ENCODE peak calls at places on chromosomes 16 and 17, in seven cellular contexts. U, C, Z, M, N, K and I are unnamed samples. For H3K27me3, the result is how much of the 10 kb centered on the place peaks cover.

GRCh38 chr16:471353-472198 is 46.1 kb downstream of the RAB11FIP3 start:
- DNase-seq in U (no peak), C (no peak), Z (no peak), M (peak), N (no peak), K (no peak), I (no peak)

GRCh38 chr17:43372273-43372911 is 26.4 kb upstream of the ARL4D start:
- DNase-seq in U (no peak), C (peak), Z (no peak), M (no peak), N (no peak), K (no peak), I (peak)

GRCh38 chr17:32323784-32324590 is 18.0 kb downstream of the C17orf75 start:
- DNase-seq in U (no peak), C (no peak), Z (peak), M (no peak), N (peak), K (no peak), I (no peak)

GRCh38 chr17:59753522-59754467 is 46.3 kb downstream of the VMP1 start:
- DNase-seq in U (no peak), C (no peak), Z (peak), M (no peak), N (no peak), K (peak), I (no peak)

GRCh38 chr16:25707982-25708583 is 16.3 kb downstream of the HS3ST4 start:
- DNase-seq in U (no peak), C (no peak), Z (no peak), M (no peak), N (no peak), K (no peak), I (no peak)

GRCh38 chr16:48435319-48435682 is 50.1 kb upstream of the SIAH1 start:
- DNase-seq in U (no peak), C (no peak), Z (no peak), M (no peak), N (no peak), K (no peak), I (no peak)

GRCh38 chr17:37067555-37068111 is 118.9 kb downstream of the AATF start:
- DNase-seq in U (no peak), C (no peak), Z (peak), M (peak), N (no peak), K (peak), I (peak)

GRCh38 chr16:86517652-86518258 is 7.4 kb downstream of the FOXF1 start:
- DNase-seq in U (peak), C (peak), Z (peak), M (peak), N (peak), K (no peak), I (peak)

GRCh38 chr17:72915631-72916081 is 176.8 kb downstream of the SLC39A11 start:
- DNase-seq in U (no peak), C (no peak), Z (no peak), M (no peak), N (no peak), K (no peak), I (no peak)

GRCh38 chr16:57938936-57939871 is 31.7 kb downstream of the CNGB1 start:
- DNase-seq in U (peak), C (peak), Z (peak), M (peak), N (peak), K (no peak), I (peak)

GRCh38 chr17:80023261-80024205 is 12.1 kb downstream of the TBC1D16 start:
- DNase-seq in U (no peak), C (peak), Z (no peak), M (no peak), N (peak), K (no peak), I (no peak)

GRCh38 chr16:13150181-13150885 is 248.9 kb downstream of the SHISA9 start:
- DNase-seq in U (no peak), C (no peak), Z (no peak), M (no peak), N (no peak), K (no peak), I (no peak)

GRCh38 chr16:88298882-88299745 is 83.6 kb upstream of the ZNF469 start:
- DNase-seq in U (no peak), C (no peak), Z (peak), M (peak), N (peak), K (no peak), I (no peak)

GRCh38 chr16:66408181-66409048 is 18.7 kb upstream of the BEAN1 start:
- DNase-seq in U (no peak), C (no peak), Z (peak), M (no peak), N (no peak), K (no peak), I (no peak)

GRCh38 chr16:88701541-88702363 is 4.5 kb downstream of the RNF166 start:
- DNase-seq in U (no peak), C (no peak), Z (no peak), M (no peak), N (no peak), K (no peak), I (no peak)

GRCh38 chr17:574061-574460 is 140.6 kb downstream of the VPS53 start:
- DNase-seq in U (no peak), C (no peak), Z (peak), M (no peak), N (no peak), K (no peak), I (no peak)

GRCh38 chr17:46948544-46948943 is 25.6 kb downstream of the GOSR2 start:
- DNase-seq in U (no peak), C (no peak), Z (no peak), M (no peak), N (no peak), K (no peak), I (no peak)

GRCh38 chr16:30867747-30868146 is 26.1 kb downstream of the BCL7C start:
- DNase-seq in U (no peak), C (no peak), Z (no peak), M (no peak), N (no peak), K (no peak), I (no peak)

GRCh38 chr17:31096106-31096436 is 1.3 kb downstream of the NF1 start:
- DNase-seq in U (no peak), C (no peak), Z (no peak), M (no peak), N (no peak), K (no peak), I (no peak)

GRCh38 chr16:49455991-49456745 is 82.6 kb downstream of the C16orf78 start:
- DNase-seq in U (peak), C (no peak), Z (no peak), M (peak), N (peak), K (no peak), I (peak)

GRCh38 chr16:73230651-73231050 is 182.7 kb upstream of the ZFHX3 start:
- DNase-seq in U (no peak), C (no peak), Z (no peak), M (no peak), N (no peak), K (no peak), I (no peak)

GRCh38 chr17:68328676-68329075 is 37.4 kb downstream of the ARSG start:
- DNase-seq in U (no peak), C (no peak), Z (no peak), M (no peak), N (no peak), K (no peak), I (no peak)

GRCh38 chr17:8209909-8210760 is at the start of gene AURKB:
- DNase-seq in U (peak), C (peak), Z (peak), M (peak), N (peak), K (peak), I (peak)

GRCh38 chr17:65514082-65514481 is 47.4 kb downstream of the AXIN2 start:
- DNase-seq in U (no peak), C (no peak), Z (no peak), M (no peak), N (no peak), K (no peak), I (peak)

GRCh38 chr16:74501484-74502479 is 80.5 kb upstream of the CLEC18B start:
- DNase-seq in U (no peak), C (no peak), Z (no peak), M (no peak), N (no peak), K (no peak), I (no peak)

GRCh38 chr17:42347198-42347597 is 41.0 kb downstream of the STAT3 start:
- DNase-seq in U (peak), C (peak), Z (peak), M (no peak), N (no peak), K (no peak), I (peak)

GRCh38 chr17:10177921-10178788 is 20.3 kb downstream of the GAS7 start:
- DNase-seq in U (no peak), C (no peak), Z (no peak), M (no peak), N (no peak), K (no peak), I (no peak)

GRCh38 chr17:27778193-27778592 is 22.1 kb downstream of the NOS2 start:
- DNase-seq in U (no peak), C (no peak), Z (no peak), M (no peak), N (no peak), K (no peak), I (no peak)

GRCh38 chr16:4517812-4518211 is 20.8 kb downstream of the CDIP1 start:
- DNase-seq in U (no peak), C (no peak), Z (peak), M (no peak), N (no peak), K (no peak), I (no peak)

GRCh38 chr16:85173077-85173980 is 61.1 kb upstream of the CIBAR2 start:
- DNase-seq in U (no peak), C (no peak), Z (peak), M (peak), N (no peak), K (no peak), I (no peak)

GRCh38 chr17:49942918-49943317 is 26.1 kb upstream of the DLX4 start:
- DNase-seq in U (no peak), C (no peak), Z (no peak), M (no peak), N (no peak), K (no peak), I (no peak)
- H3K27me3 ChIP-seq in U (under half), C (under half), Z (under half), M (under half), N (under half), K (under half), I (under half)

DNA sequence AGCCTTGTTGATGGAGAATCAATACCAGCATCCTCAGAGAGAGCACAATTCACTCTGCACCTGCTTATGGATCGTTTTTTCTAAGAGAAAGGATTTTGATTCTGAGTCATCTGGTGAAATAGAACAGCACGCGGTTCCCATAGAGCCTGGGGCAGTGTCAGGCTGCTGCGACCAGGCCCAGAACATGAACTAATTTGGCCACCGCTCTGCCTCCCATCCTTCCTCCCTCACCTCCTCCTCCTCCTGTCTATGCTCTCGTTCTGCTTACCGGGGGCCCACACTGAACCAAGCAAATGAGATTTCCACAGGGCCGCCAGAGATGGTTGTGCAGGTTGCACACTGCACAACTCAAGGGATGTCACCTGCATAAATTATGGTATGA is 25.2 kb upstream of the CACNG1 start:
- DNase-seq in U (no peak), C (no peak), Z (no peak), M (no peak), N (no peak), K (no peak), I (no peak)
- H3K27ac ChIP-seq in U (no peak), C (no peak), Z (no peak), M (no peak), N (no peak), K (no peak), I (no peak)

GRCh38 chr17:40320771-40321501 is 12.0 kb downstream of the RARA start:
- DNase-seq in U (peak), C (peak), Z (no peak), M (peak), N (peak), K (peak), I (peak)

GRCh38 chr17:40321502-40322416 is 12.8 kb downstream of the RARA start:
- DNase-seq in U (peak), C (peak), Z (no peak), M (peak), N (peak), K (peak), I (peak)

GRCh38 chr17:40318835-40319332 is 9.9 kb downstream of the RARA start:
- DNase-seq in U (peak), C (peak), Z (peak), M (no peak), N (no peak), K (no peak), I (no peak)

GRCh38 chr17:40317880-40318834 is 9.2 kb downstream of the RARA start:
- DNase-seq in U (peak), C (peak), Z (peak), M (peak), N (peak), K (peak), I (peak)

GRCh38 chr17:40319651-40320550 is 10.9 kb downstream of the RARA start:
- DNase-seq in U (peak), C (peak), Z (no peak), M (peak), N (no peak), K (no peak), I (peak)
- H3K4me3 ChIP-seq in U (peak), C (peak), Z (no peak), M (peak), N (no peak), K (peak), I (peak)

GRCh38 chr16:70680495-70681381 is 5.1 kb downstream of the MTSS2 start:
- DNase-seq in U (no peak), C (peak), Z (no peak), M (peak), N (peak), K (no peak), I (no peak)
- H3K27me3 ChIP-seq in U (under half), C (under half), Z (under half), M (under half), N (under half), K (under half), I (under half)

GRCh38 chr17:76437467-76438402 is 15.2 kb downstream of the UBE2O start:
- DNase-seq in U (no peak), C (no peak), Z (no peak), M (no peak), N (no peak), K (no peak), I (no peak)
- H3K27ac ChIP-seq in U (no peak), C (no peak), Z (no peak), M (no peak), N (no peak), K (no peak), I (no peak)

DNA sequence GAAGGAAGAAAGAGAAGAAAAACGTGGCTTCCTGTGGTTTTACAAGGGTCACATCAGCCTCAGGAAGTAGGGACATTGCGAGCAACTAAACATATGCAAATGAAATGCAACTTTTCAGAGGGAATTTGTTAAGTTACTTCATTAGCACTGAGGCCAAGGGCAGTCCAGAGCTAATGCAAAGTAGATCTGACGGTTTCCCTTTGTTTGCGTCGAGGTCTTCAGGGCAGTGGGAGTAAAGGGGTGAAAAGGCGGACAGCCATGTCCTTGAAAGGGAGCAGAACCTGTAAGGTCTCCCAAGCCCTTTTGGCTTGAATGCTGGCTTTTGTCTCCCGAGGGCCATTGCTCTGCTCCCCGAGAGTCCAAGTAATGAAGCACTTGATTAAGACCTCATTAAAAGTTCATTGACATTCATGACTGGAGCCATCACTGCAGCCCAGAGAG is 85.0 kb downstream of the PMP22 start:
- DNase-seq in U (no peak), C (no peak), Z (no peak), M (no peak), N (no peak), K (no peak), I (no peak)
- H3K4me3 ChIP-seq in U (no peak), C (no peak), Z (no peak), M (no peak), N (no peak), K (no peak), I (no peak)

GRCh38 chr17:50603340-50603739 is 31.3 kb upstream of the ABCC3 start:
- DNase-seq in U (no peak), C (no peak), Z (no peak), M (no peak), N (no peak), K (no peak), I (no peak)

GRCh38 chr17:50601789-50602375 is 32.8 kb upstream of the ABCC3 start:
- DNase-seq in U (no peak), C (no peak), Z (no peak), M (no peak), N (no peak), K (no peak), I (no peak)

GRCh38 chr17:50604470-50604869 is 30.2 kb upstream of the ABCC3 start:
- DNase-seq in U (peak), C (peak), Z (peak), M (peak), N (peak), K (no peak), I (no peak)

GRCh38 chr17:50605434-50605833 is 29.2 kb upstream of the ABCC3 start:
- DNase-seq in U (no peak), C (peak), Z (no peak), M (no peak), N (no peak), K (no peak), I (no peak)

DNA sequence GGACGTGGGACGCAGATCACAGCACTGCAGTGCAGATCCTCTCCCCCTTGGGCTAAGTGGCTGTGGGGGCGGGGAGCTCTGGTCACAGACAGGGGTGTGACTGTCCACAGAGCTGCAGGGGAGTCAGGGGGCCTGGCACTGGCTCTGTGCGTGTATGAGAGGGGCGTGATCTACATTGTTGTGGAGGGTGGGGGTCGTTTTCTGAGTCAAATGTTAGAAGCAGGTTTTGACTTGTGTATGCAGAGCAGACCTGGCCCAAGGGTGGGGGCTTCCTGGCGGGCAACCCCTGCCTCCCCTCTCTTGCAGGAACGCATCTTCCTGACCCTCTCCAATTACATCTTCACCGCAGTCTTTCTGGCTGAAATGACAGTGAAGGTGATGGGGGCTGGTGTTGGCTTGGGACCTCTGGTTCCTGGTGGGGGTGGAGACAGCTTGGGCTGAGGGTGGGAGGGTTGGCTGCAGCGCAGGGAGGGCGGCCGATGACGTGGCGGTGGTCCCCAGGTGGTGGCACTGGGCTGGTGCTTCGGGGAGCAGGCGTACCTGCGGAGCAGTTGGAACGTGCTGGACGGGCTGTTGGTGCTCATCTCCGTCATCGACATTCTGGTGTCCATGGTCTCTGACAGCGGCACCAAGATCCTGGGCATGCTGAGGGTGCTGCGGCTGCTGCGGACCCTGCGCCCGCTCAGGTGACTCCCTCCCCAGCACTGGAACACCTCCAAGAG is 32.0 kb upstream of the ABCC3 start:
- DNase-seq in U (no peak), C (no peak), Z (no peak), M (no peak), N (no peak), K (no peak), I (no peak)
- H3K27me3 ChIP-seq in U (under half), C (under half), Z (under half), M (under half), N (under half), K (under half), I (under half)

GRCh38 chr17:18254888-18255649 is 3.5 kb downstream of the FLII start:
- DNase-seq in U (no peak), C (no peak), Z (no peak), M (no peak), N (no peak), K (no peak), I (no peak)

GRCh38 chr17:18257268-18257681 is 1.3 kb downstream of the FLII start:
- DNase-seq in U (no peak), C (no peak), Z (no peak), M (no peak), N (no peak), K (no peak), I (no peak)

GRCh38 chr17:18256776-18257175 is 1.8 kb downstream of the FLII start:
- DNase-seq in U (no peak), C (no peak), Z (no peak), M (no peak), N (no peak), K (no peak), I (no peak)

GRCh38 chr17:18257747-18258355 is 687 bp downstream of the FLII start:
- DNase-seq in U (peak), C (peak), Z (peak), M (peak), N (peak), K (peak), I (peak)

GRCh38 chr17:18256351-18256750 is 2.2 kb downstream of the FLII start:
- DNase-seq in U (no peak), C (no peak), Z (no peak), M (no peak), N (no peak), K (no peak), I (no peak)
- H3K27ac ChIP-seq in U (no peak), C (no peak), Z (no peak), M (peak), N (no peak), K (peak), I (no peak)